ENCODE peak calls at places on chromosomes 7 and 10, in eight cellular contexts. One of them, this sample, is unnamed.
A peak's percentile ranks its signal among the peaks of the same experiment; 100 is the strongest.

GRCh38 chr7:67854236-67854635 is 857.6 kb downstream of the TYW1 start:
- DNase-seq in H1: no peak
- DNase-seq in stomach: no peak
- DNase-seq in sigmoid colon: no peak
- DNase-seq in prostate gland: no peak
- DNase-seq in Panc1: no peak
- DNase-seq in breast epithelium: no peak
- DNase-seq in spleen: no peak
- DNase-seq in this sample: no peak

GRCh38 chr7:12930534-12930933 is 243.1 kb downstream of the ARL4A start:
- DNase-seq in H1: no peak
- DNase-seq in stomach: no peak
- DNase-seq in sigmoid colon: no peak
- DNase-seq in prostate gland: no peak
- DNase-seq in Panc1: no peak
- DNase-seq in breast epithelium: no peak
- DNase-seq in spleen: no peak
- DNase-seq in this sample: no peak

GRCh38 chr7:34087892-34088891 is 182.9 kb downstream of the BMPER start:
- DNase-seq in H1: peak; percentile 39
- DNase-seq in stomach: peak; percentile 46
- DNase-seq in sigmoid colon: no peak
- DNase-seq in prostate gland: no peak
- DNase-seq in Panc1: no peak
- DNase-seq in breast epithelium: no peak
- DNase-seq in spleen: no peak
- DNase-seq in this sample: no peak

GRCh38 chr10:51696251-51696650 is 3.1 kb downstream of the CSTF2T start:
- DNase-seq in H1: no peak
- DNase-seq in stomach: no peak
- DNase-seq in sigmoid colon: no peak
- DNase-seq in prostate gland: no peak
- DNase-seq in Panc1: no peak
- DNase-seq in breast epithelium: no peak
- DNase-seq in spleen: no peak
- DNase-seq in this sample: no peak

GRCh38 chr10:75034714-75035258 is 76.7 kb upstream of the SAMD8 start:
- DNase-seq in H1: no peak
- DNase-seq in stomach: no peak
- DNase-seq in sigmoid colon: no peak
- DNase-seq in prostate gland: no peak
- DNase-seq in Panc1: no peak
- DNase-seq in breast epithelium: no peak
- DNase-seq in spleen: no peak
- DNase-seq in this sample: no peak

GRCh38 chr10:10165415-10165814 is 852.3 kb upstream of the CELF2 start:
- DNase-seq in H1: no peak
- DNase-seq in stomach: no peak
- DNase-seq in sigmoid colon: no peak
- DNase-seq in prostate gland: no peak
- DNase-seq in Panc1: no peak
- DNase-seq in breast epithelium: no peak
- DNase-seq in spleen: no peak
- DNase-seq in this sample: no peak

GRCh38 chr10:110516815-110517492 is 19.2 kb downstream of the DUSP5 start:
- DNase-seq in H1: no peak
- DNase-seq in stomach: no peak
- DNase-seq in sigmoid colon: peak; percentile 32
- DNase-seq in prostate gland: no peak
- DNase-seq in Panc1: no peak
- DNase-seq in breast epithelium: no peak
- DNase-seq in spleen: no peak
- DNase-seq in this sample: no peak

GRCh38 chr7:3197567-3198212 is 103.4 kb upstream of the SDK1 start:
- DNase-seq in H1: no peak
- DNase-seq in stomach: no peak
- DNase-seq in sigmoid colon: peak; percentile 24
- DNase-seq in prostate gland: no peak
- DNase-seq in Panc1: no peak
- DNase-seq in breast epithelium: no peak
- DNase-seq in spleen: peak; percentile 4
- DNase-seq in this sample: no peak

GRCh38 chr10:123863721-123864432 is 27.7 kb downstream of the CPXM2 start:
- DNase-seq in H1: no peak
- DNase-seq in stomach: no peak
- DNase-seq in sigmoid colon: no peak
- DNase-seq in prostate gland: no peak
- DNase-seq in Panc1: no peak
- DNase-seq in breast epithelium: no peak
- DNase-seq in spleen: no peak
- DNase-seq in this sample: no peak

GRCh38 chr10:101062231-101063161 is 707 bp downstream of the KAZALD1 start:
- DNase-seq in H1: no peak
- DNase-seq in stomach: peak; percentile 76
- DNase-seq in sigmoid colon: peak; percentile 71
- DNase-seq in prostate gland: peak; percentile 27
- DNase-seq in Panc1: no peak
- DNase-seq in breast epithelium: no peak
- DNase-seq in spleen: peak; percentile 90
- DNase-seq in this sample: peak; percentile 93

GRCh38 chr10:127467793-127468192 is 81.3 kb upstream of the NPS start:
- DNase-seq in H1: no peak
- DNase-seq in stomach: no peak
- DNase-seq in sigmoid colon: no peak
- DNase-seq in prostate gland: no peak
- DNase-seq in Panc1: no peak
- DNase-seq in breast epithelium: no peak
- DNase-seq in spleen: no peak
- DNase-seq in this sample: no peak

DNA sequence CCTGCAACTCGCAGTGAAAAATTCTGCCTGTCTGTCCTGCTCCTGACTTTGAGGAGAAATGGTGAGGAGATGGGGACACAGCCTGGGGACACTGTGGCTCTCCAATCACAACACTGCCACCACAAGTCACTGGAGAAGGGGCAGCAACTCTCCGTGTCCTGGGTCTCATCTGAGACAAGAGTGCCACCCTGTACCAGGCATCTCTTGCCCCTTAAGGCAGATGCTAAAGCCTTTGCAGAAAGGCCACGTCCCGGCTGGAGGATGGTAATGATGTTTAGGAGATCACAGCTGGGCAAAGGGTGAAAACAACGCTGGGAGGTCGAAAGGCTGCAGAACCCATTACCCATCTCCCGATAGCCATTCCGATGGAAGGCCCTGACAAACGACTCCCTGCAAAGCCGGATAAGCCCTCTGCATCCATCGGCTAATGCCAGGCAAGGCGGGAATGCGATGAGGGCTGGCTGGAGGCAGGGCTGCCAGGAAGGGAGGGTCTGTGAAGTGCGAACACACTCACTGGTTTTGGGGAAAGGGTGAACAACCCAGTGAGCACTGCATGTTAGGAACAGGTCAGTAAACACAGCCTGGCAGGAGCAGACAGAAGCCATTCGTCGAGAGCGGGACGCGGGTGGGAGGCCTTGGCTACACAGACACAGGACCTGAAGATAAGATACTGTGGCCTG is 190.8 kb downstream of the ADARB2 start:
- DNase-seq in H1: no peak
- DNase-seq in stomach: peak; percentile 21
- DNase-seq in sigmoid colon: peak; percentile 44
- DNase-seq in prostate gland: no peak
- DNase-seq in Panc1: no peak
- DNase-seq in breast epithelium: peak; percentile 25
- DNase-seq in spleen: peak; percentile 63
- DNase-seq in this sample: no peak
- TF ChIP-seq POLR2AphosphoS5 in H1: no peak
- TF ChIP-seq POLR2AphosphoS5 in stomach: no peak
- TF ChIP-seq POLR2AphosphoS5 in sigmoid colon: no peak
- TF ChIP-seq POLR2AphosphoS5 in prostate gland: no peak
- TF ChIP-seq POLR2AphosphoS5 in Panc1: no peak
- TF ChIP-seq POLR2AphosphoS5 in breast epithelium: no peak
- TF ChIP-seq POLR2AphosphoS5 in spleen: no peak
- TF ChIP-seq POLR2AphosphoS5 in this sample: no peak

GRCh38 chr10:3774814-3775670 is 10.0 kb downstream of the KLF6 start:
- DNase-seq in H1: no peak
- DNase-seq in stomach: no peak
- DNase-seq in sigmoid colon: peak; percentile 73
- DNase-seq in prostate gland: no peak
- DNase-seq in Panc1: peak; percentile 85
- DNase-seq in breast epithelium: no peak
- DNase-seq in spleen: no peak
- DNase-seq in this sample: no peak
- TF ChIP-seq POLR2AphosphoS5 in H1: no peak
- TF ChIP-seq POLR2AphosphoS5 in stomach: peak; percentile 0
- TF ChIP-seq POLR2AphosphoS5 in sigmoid colon: peak; percentile 53
- TF ChIP-seq POLR2AphosphoS5 in prostate gland: no peak
- TF ChIP-seq POLR2AphosphoS5 in Panc1: peak; percentile 77
- TF ChIP-seq POLR2AphosphoS5 in breast epithelium: no peak
- TF ChIP-seq POLR2AphosphoS5 in spleen: no peak
- TF ChIP-seq POLR2AphosphoS5 in this sample: no peak

GRCh38 chr10:129288940-129289468 is 178.0 kb upstream of the MGMT start:
- DNase-seq in H1: no peak
- DNase-seq in stomach: no peak
- DNase-seq in sigmoid colon: no peak
- DNase-seq in prostate gland: no peak
- DNase-seq in Panc1: no peak
- DNase-seq in breast epithelium: no peak
- DNase-seq in spleen: no peak
- DNase-seq in this sample: no peak

DNA sequence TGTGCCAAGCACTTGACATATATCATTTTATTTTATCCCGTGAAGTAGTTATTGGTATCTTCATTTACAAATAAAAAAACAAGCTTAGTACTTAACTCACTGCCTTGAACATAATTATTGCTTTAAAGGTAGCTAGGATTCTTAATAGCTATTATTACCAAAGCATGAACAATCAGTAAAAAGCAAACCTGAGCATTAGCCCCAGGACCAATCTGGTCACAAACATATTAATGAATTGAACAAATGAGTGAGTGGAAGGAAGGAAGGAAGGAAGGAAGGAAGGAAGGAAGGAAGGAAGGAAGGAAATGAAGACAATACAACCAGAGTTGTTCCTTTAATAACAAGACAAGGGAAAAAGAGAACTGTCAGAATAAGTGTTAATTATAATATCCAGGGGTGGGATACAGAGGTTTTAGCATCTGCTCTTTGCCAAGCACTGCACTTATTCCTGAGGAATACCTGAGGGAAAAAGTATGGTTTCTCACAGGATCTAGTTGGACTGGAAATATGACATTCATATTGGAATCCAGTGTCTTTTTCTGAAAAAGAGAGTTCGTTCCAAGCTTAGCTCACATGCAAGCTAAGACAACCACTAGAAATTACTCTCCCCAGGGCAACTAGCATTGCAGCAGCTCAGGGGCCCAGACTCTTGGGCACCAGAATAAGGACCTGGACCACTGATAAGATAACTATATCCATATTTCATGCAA is 172.9 kb upstream of the MGMT start:
- DNase-seq in H1: no peak
- DNase-seq in stomach: no peak
- DNase-seq in sigmoid colon: no peak
- DNase-seq in prostate gland: no peak
- DNase-seq in Panc1: no peak
- DNase-seq in breast epithelium: no peak
- DNase-seq in spleen: no peak
- DNase-seq in this sample: no peak
- TF ChIP-seq POLR2AphosphoS5 in H1: no peak
- TF ChIP-seq POLR2AphosphoS5 in stomach: no peak
- TF ChIP-seq POLR2AphosphoS5 in sigmoid colon: no peak
- TF ChIP-seq POLR2AphosphoS5 in prostate gland: no peak
- TF ChIP-seq POLR2AphosphoS5 in Panc1: no peak
- TF ChIP-seq POLR2AphosphoS5 in breast epithelium: no peak
- TF ChIP-seq POLR2AphosphoS5 in spleen: no peak
- TF ChIP-seq POLR2AphosphoS5 in this sample: no peak

DNA sequence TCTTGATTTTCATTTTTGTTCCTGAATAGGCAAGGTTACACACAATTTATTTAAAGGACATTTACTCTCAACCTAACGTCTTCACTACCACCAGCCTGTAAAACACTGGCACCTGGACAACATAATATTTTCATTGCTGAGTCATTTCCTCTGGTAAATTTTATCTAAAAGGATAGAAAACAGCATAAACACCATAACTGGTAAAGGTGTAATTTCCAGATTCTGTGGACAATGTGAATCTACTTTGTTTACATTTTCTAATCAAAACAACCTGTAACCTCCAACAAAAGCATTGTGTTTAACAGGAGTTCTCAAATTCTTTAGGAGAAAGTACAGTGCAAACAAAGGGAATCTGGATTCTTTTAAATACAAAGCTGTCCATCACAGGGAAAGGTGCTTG is 472.0 kb upstream of the AKR1E2 start:
- DNase-seq in H1: no peak
- DNase-seq in stomach: no peak
- DNase-seq in sigmoid colon: no peak
- DNase-seq in prostate gland: no peak
- DNase-seq in Panc1: peak; percentile 77
- DNase-seq in breast epithelium: no peak
- DNase-seq in spleen: no peak
- DNase-seq in this sample: no peak
- TF ChIP-seq POLR2AphosphoS5 in H1: no peak
- TF ChIP-seq POLR2AphosphoS5 in stomach: no peak
- TF ChIP-seq POLR2AphosphoS5 in sigmoid colon: no peak
- TF ChIP-seq POLR2AphosphoS5 in prostate gland: no peak
- TF ChIP-seq POLR2AphosphoS5 in Panc1: peak; percentile 52
- TF ChIP-seq POLR2AphosphoS5 in breast epithelium: no peak
- TF ChIP-seq POLR2AphosphoS5 in spleen: no peak
- TF ChIP-seq POLR2AphosphoS5 in this sample: no peak

DNA sequence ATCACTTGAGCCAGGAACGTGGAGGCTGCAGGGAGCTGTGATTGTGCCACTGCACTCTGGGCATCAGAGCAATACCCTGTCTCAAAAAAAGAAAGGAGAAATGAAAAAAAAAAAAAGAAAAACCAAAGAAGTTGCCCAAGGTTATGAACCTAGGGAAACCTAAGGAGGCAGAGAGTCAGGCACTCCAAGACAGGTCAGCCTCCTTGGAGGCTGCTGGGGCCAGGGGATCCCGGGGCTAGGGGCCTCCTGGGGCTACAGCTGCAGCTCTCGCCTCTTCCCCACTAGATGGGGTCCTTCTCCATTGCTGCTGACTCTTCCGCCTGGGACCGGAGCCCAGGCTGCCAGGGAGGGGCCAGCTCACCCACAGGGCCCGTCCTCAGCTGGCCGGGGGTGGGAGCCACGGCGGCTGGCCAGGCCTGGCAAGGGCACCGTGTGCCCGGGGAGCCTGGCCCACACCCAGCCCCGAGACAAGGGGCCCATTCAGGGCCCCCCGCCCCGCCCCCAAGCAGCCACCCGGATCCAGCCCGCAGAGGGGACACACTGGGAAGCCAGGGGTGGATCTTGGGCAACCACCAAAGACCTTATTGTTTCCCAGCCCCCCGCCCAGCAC is 1.7 kb upstream of the SPACDR start:
- DNase-seq in H1: no peak
- DNase-seq in stomach: peak; percentile 87
- DNase-seq in sigmoid colon: peak; percentile 92
- DNase-seq in prostate gland: peak; percentile 84
- DNase-seq in Panc1: no peak
- DNase-seq in breast epithelium: peak; percentile 77
- DNase-seq in spleen: peak; percentile 84
- DNase-seq in this sample: peak; percentile 84
- TF ChIP-seq POLR2AphosphoS5 in H1: no peak
- TF ChIP-seq POLR2AphosphoS5 in stomach: no peak
- TF ChIP-seq POLR2AphosphoS5 in sigmoid colon: peak; percentile 75
- TF ChIP-seq POLR2AphosphoS5 in prostate gland: peak; percentile 87
- TF ChIP-seq POLR2AphosphoS5 in Panc1: no peak
- TF ChIP-seq POLR2AphosphoS5 in breast epithelium: peak; percentile 39
- TF ChIP-seq POLR2AphosphoS5 in spleen: peak; percentile 83
- TF ChIP-seq POLR2AphosphoS5 in this sample: peak; percentile 49

GRCh38 chr10:77281719-77282118 is 355.9 kb downstream of the KCNMA1 start:
- DNase-seq in H1: no peak
- DNase-seq in stomach: no peak
- DNase-seq in sigmoid colon: no peak
- DNase-seq in prostate gland: no peak
- DNase-seq in Panc1: no peak
- DNase-seq in breast epithelium: no peak
- DNase-seq in spleen: no peak
- DNase-seq in this sample: no peak
- TF ChIP-seq POLR2AphosphoS5 in H1: no peak
- TF ChIP-seq POLR2AphosphoS5 in stomach: no peak
- TF ChIP-seq POLR2AphosphoS5 in sigmoid colon: no peak
- TF ChIP-seq POLR2AphosphoS5 in prostate gland: no peak
- TF ChIP-seq POLR2AphosphoS5 in Panc1: no peak
- TF ChIP-seq POLR2AphosphoS5 in breast epithelium: no peak
- TF ChIP-seq POLR2AphosphoS5 in spleen: no peak
- TF ChIP-seq POLR2AphosphoS5 in this sample: no peak